ENCODE peak calls at places on chromosome 14, in eight cellular contexts. One of them, this sample, is unnamed. For H3K9me3, the result is how much of the 10 kb centered on the place peaks cover.

GRCh38 chr14:24081739-24082204 is 10.4 kb downstream of the CPNE6 start:
- DNase-seq in pancreas: no peak
- DNase-seq in A549: no peak
- DNase-seq in H9: no peak
- DNase-seq in mammary epithelial cell: no peak
- DNase-seq in HCT116: no peak
- DNase-seq in uterus: no peak
- DNase-seq in lower lobe of right lung: no peak
- DNase-seq in this sample: no peak

GRCh38 chr14:98606041-98606640 is 665.9 kb downstream of the BCL11B start:
- DNase-seq in pancreas: no peak
- DNase-seq in A549: no peak
- DNase-seq in H9: no peak
- DNase-seq in mammary epithelial cell: no peak
- DNase-seq in HCT116: no peak
- DNase-seq in uterus: no peak
- DNase-seq in lower lobe of right lung: no peak
- DNase-seq in this sample: no peak

GRCh38 chr14:32033516-32033915 is 43.6 kb upstream of the ARHGAP5 start:
- DNase-seq in pancreas: no peak
- DNase-seq in A549: no peak
- DNase-seq in H9: no peak
- DNase-seq in mammary epithelial cell: no peak
- DNase-seq in HCT116: no peak
- DNase-seq in uterus: no peak
- DNase-seq in lower lobe of right lung: no peak
- DNase-seq in this sample: no peak

GRCh38 chr14:78633747-78634146 is 463.6 kb downstream of the NRXN3 start:
- DNase-seq in pancreas: no peak
- DNase-seq in A549: no peak
- DNase-seq in H9: peak
- DNase-seq in mammary epithelial cell: no peak
- DNase-seq in HCT116: no peak
- DNase-seq in uterus: no peak
- DNase-seq in lower lobe of right lung: no peak
- DNase-seq in this sample: no peak

GRCh38 chr14:43539210-43539609 is 967.9 kb downstream of the FSCB start:
- DNase-seq in pancreas: no peak
- DNase-seq in A549: peak
- DNase-seq in H9: peak
- DNase-seq in mammary epithelial cell: no peak
- DNase-seq in HCT116: peak
- DNase-seq in uterus: no peak
- DNase-seq in lower lobe of right lung: no peak
- DNase-seq in this sample: peak

GRCh38 chr14:99356031-99356430 is 84.0 kb upstream of the BCL11B start:
- DNase-seq in pancreas: no peak
- DNase-seq in A549: no peak
- DNase-seq in H9: no peak
- DNase-seq in mammary epithelial cell: no peak
- DNase-seq in HCT116: no peak
- DNase-seq in uterus: no peak
- DNase-seq in lower lobe of right lung: no peak
- DNase-seq in this sample: no peak

GRCh38 chr14:45976001-45976400 is 675.6 kb downstream of the RPL10L start:
- DNase-seq in pancreas: no peak
- DNase-seq in A549: no peak
- DNase-seq in H9: no peak
- DNase-seq in mammary epithelial cell: peak
- DNase-seq in HCT116: no peak
- DNase-seq in uterus: no peak
- DNase-seq in lower lobe of right lung: no peak
- DNase-seq in this sample: no peak

GRCh38 chr14:64388533-64389243 is 535 bp downstream of the MTHFD1 start:
- DNase-seq in pancreas: no peak
- DNase-seq in A549: no peak
- DNase-seq in H9: no peak
- DNase-seq in mammary epithelial cell: peak
- DNase-seq in HCT116: no peak
- DNase-seq in uterus: peak
- DNase-seq in lower lobe of right lung: no peak
- DNase-seq in this sample: peak

GRCh38 chr14:103194256-103195045 is 71.2 kb downstream of the TNFAIP2 start:
- DNase-seq in pancreas: no peak
- DNase-seq in A549: peak
- DNase-seq in H9: no peak
- DNase-seq in mammary epithelial cell: peak
- DNase-seq in HCT116: no peak
- DNase-seq in uterus: peak
- DNase-seq in lower lobe of right lung: no peak
- DNase-seq in this sample: no peak

GRCh38 chr14:91317381-91318313 is 73.1 kb upstream of the GPR68 start:
- DNase-seq in pancreas: peak
- DNase-seq in A549: no peak
- DNase-seq in H9: no peak
- DNase-seq in mammary epithelial cell: peak
- DNase-seq in HCT116: no peak
- DNase-seq in uterus: peak
- DNase-seq in lower lobe of right lung: peak
- DNase-seq in this sample: peak

GRCh38 chr14:91985521-91986255 is 38.2 kb upstream of the FBLN5 start:
- DNase-seq in pancreas: no peak
- DNase-seq in A549: no peak
- DNase-seq in H9: no peak
- DNase-seq in mammary epithelial cell: no peak
- DNase-seq in HCT116: no peak
- DNase-seq in uterus: no peak
- DNase-seq in lower lobe of right lung: no peak
- DNase-seq in this sample: no peak

GRCh38 chr14:70032447-70032846 is 153.2 kb downstream of the SMOC1 start:
- DNase-seq in pancreas: no peak
- DNase-seq in A549: peak
- DNase-seq in H9: peak
- DNase-seq in mammary epithelial cell: no peak
- DNase-seq in HCT116: no peak
- DNase-seq in uterus: no peak
- DNase-seq in lower lobe of right lung: no peak
- DNase-seq in this sample: no peak

GRCh38 chr14:91140672-91141071 is 26.8 kb downstream of the DGLUCY start:
- DNase-seq in pancreas: no peak
- DNase-seq in A549: peak
- DNase-seq in H9: peak
- DNase-seq in mammary epithelial cell: peak
- DNase-seq in HCT116: peak
- DNase-seq in uterus: no peak
- DNase-seq in lower lobe of right lung: no peak
- DNase-seq in this sample: peak

GRCh38 chr14:61562321-61563161 is 132.8 kb upstream of the HIF1A start:
- DNase-seq in pancreas: no peak
- DNase-seq in A549: peak
- DNase-seq in H9: no peak
- DNase-seq in mammary epithelial cell: peak
- DNase-seq in HCT116: peak
- DNase-seq in uterus: no peak
- DNase-seq in lower lobe of right lung: no peak
- DNase-seq in this sample: peak

GRCh38 chr14:68786491-68787234 is 6.2 kb downstream of the ZFP36L1 start:
- DNase-seq in pancreas: no peak
- DNase-seq in A549: peak
- DNase-seq in H9: no peak
- DNase-seq in mammary epithelial cell: peak
- DNase-seq in HCT116: no peak
- DNase-seq in uterus: peak
- DNase-seq in lower lobe of right lung: no peak
- DNase-seq in this sample: no peak

GRCh38 chr14:70213721-70214282 is 25.1 kb upstream of the SLC8A3 start:
- DNase-seq in pancreas: no peak
- DNase-seq in A549: no peak
- DNase-seq in H9: no peak
- DNase-seq in mammary epithelial cell: no peak
- DNase-seq in HCT116: no peak
- DNase-seq in uterus: no peak
- DNase-seq in lower lobe of right lung: no peak
- DNase-seq in this sample: no peak

GRCh38 chr14:63478437-63478852 is 64.7 kb downstream of the PPP2R5E start:
- DNase-seq in pancreas: no peak
- DNase-seq in A549: no peak
- DNase-seq in H9: no peak
- DNase-seq in mammary epithelial cell: no peak
- DNase-seq in HCT116: no peak
- DNase-seq in uterus: no peak
- DNase-seq in lower lobe of right lung: no peak
- DNase-seq in this sample: no peak

GRCh38 chr14:97726661-97727060 is 929.5 kb downstream of the VRK1 start:
- DNase-seq in pancreas: no peak
- DNase-seq in A549: no peak
- DNase-seq in H9: no peak
- DNase-seq in mammary epithelial cell: no peak
- DNase-seq in HCT116: no peak
- DNase-seq in uterus: no peak
- DNase-seq in lower lobe of right lung: no peak
- DNase-seq in this sample: no peak

GRCh38 chr14:69643430-69644200 is 32.2 kb downstream of the SUSD6 start:
- DNase-seq in pancreas: peak
- DNase-seq in A549: peak
- DNase-seq in H9: no peak
- DNase-seq in mammary epithelial cell: peak
- DNase-seq in HCT116: peak
- DNase-seq in uterus: peak
- DNase-seq in lower lobe of right lung: peak
- DNase-seq in this sample: no peak

GRCh38 chr14:26856832-26857508 is 259.1 kb upstream of the NOVA1 start:
- DNase-seq in pancreas: no peak
- DNase-seq in A549: no peak
- DNase-seq in H9: no peak
- DNase-seq in mammary epithelial cell: no peak
- DNase-seq in HCT116: no peak
- DNase-seq in uterus: no peak
- DNase-seq in lower lobe of right lung: no peak
- DNase-seq in this sample: peak

GRCh38 chr14:79044894-79045624 is 874.9 kb downstream of the NRXN3 start:
- DNase-seq in pancreas: no peak
- DNase-seq in A549: peak
- DNase-seq in H9: peak
- DNase-seq in mammary epithelial cell: peak
- DNase-seq in HCT116: no peak
- DNase-seq in uterus: peak
- DNase-seq in lower lobe of right lung: no peak
- DNase-seq in this sample: no peak

DNA sequence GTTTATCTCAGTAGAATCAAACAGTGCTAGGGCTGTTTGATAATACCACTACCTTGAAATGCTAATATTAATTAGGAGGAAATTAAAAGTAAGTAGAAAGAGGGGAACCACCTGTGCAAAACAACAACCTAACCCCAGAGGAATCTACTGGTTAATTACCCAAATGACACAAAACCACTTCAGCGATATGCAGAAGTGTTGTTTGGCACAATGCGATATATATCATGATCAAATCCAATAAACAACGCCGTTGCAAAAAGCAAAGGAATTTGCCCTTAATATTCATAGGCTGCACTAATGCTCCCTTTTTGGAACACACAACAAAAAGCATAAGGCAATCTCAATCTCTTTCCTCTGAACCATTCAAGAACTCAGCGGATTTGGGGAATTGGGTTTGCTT is 1.6 kb downstream of the MAP4K5 start:
- DNase-seq in pancreas: no peak
- DNase-seq in A549: no peak
- DNase-seq in H9: no peak
- DNase-seq in mammary epithelial cell: peak
- DNase-seq in HCT116: no peak
- DNase-seq in uterus: no peak
- DNase-seq in lower lobe of right lung: no peak
- DNase-seq in this sample: no peak
- H3K27ac ChIP-seq in pancreas: no peak
- H3K27ac ChIP-seq in A549: peak
- H3K27ac ChIP-seq in H9: no peak
- H3K27ac ChIP-seq in mammary epithelial cell: peak
- H3K27ac ChIP-seq in HCT116: no peak
- H3K27ac ChIP-seq in uterus: peak
- H3K27ac ChIP-seq in lower lobe of right lung: no peak
- H3K27ac ChIP-seq in this sample: no peak

GRCh38 chr14:93536945-93537344 is 106.2 kb downstream of the UNC79 start:
- DNase-seq in pancreas: no peak
- DNase-seq in A549: peak
- DNase-seq in H9: peak
- DNase-seq in mammary epithelial cell: peak
- DNase-seq in HCT116: peak
- DNase-seq in uterus: no peak
- DNase-seq in lower lobe of right lung: no peak
- DNase-seq in this sample: no peak
- TF ChIP-seq CTCF in pancreas: no peak
- TF ChIP-seq CTCF in A549: no peak
- TF ChIP-seq CTCF in H9: peak
- TF ChIP-seq CTCF in mammary epithelial cell: no peak
- TF ChIP-seq CTCF in HCT116: peak
- TF ChIP-seq CTCF in uterus: no peak
- TF ChIP-seq CTCF in lower lobe of right lung: no peak
- TF ChIP-seq CTCF in this sample: no peak

DNA sequence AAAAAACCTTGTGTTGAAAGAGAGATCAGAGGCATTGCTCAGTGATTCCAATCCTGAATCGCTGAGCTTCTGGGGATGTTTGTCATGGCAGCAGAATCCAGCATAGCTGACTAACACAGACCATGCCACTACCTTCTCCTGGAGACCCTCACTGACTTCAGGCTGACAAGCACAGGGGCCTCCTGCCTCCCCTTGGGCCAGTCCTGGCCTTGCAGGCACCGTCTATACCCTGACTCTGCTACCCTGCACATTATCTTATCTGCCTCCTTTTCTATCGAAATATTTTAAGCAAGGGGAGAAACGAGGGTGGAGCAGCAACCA is 139.8 kb downstream of the KIF26A start:
- DNase-seq in pancreas: no peak
- DNase-seq in A549: no peak
- DNase-seq in H9: peak
- DNase-seq in mammary epithelial cell: no peak
- DNase-seq in HCT116: no peak
- DNase-seq in uterus: no peak
- DNase-seq in lower lobe of right lung: no peak
- DNase-seq in this sample: no peak
- H3K9me3 ChIP-seq in pancreas: under half
- H3K9me3 ChIP-seq in A549: under half
- H3K9me3 ChIP-seq in H9: under half
- H3K9me3 ChIP-seq in mammary epithelial cell: under half
- H3K9me3 ChIP-seq in HCT116: under half
- H3K9me3 ChIP-seq in uterus: under half
- H3K9me3 ChIP-seq in lower lobe of right lung: under half
- H3K9me3 ChIP-seq in this sample: under half

DNA sequence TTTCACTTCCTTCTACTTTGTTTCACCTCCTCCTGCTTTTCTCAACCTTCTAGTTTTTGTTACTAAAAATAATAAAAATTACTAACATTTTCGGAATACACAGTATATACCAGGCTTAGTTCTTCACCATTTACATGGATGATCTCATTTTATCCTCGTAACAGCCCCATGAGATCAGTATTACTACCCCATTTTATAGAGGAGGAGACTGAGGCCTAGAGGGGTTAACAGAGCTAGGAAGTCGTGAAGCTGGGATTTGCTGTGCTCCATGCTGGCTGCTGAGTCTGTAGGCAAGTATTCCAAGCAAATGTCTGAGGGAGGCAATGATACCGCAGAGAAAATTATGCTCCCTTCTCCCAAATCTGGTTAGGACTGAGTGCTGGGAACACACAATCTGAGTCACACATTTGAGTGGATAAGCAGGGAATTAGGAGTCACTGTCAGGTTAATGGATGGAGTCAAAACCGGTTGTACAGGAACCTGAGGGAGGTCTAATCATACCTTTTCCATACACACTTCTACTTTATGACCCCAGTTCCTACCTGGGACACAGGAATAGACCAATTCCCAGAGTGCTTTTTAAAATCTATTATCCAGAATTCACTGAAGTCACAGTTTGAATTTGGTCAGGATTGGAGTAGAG is 51.1 kb downstream of the ZFYVE26 start:
- DNase-seq in pancreas: no peak
- DNase-seq in A549: no peak
- DNase-seq in H9: no peak
- DNase-seq in mammary epithelial cell: peak
- DNase-seq in HCT116: no peak
- DNase-seq in uterus: no peak
- DNase-seq in lower lobe of right lung: no peak
- DNase-seq in this sample: no peak
- H3K27ac ChIP-seq in pancreas: no peak
- H3K27ac ChIP-seq in A549: no peak
- H3K27ac ChIP-seq in H9: no peak
- H3K27ac ChIP-seq in mammary epithelial cell: no peak
- H3K27ac ChIP-seq in HCT116: no peak
- H3K27ac ChIP-seq in uterus: no peak
- H3K27ac ChIP-seq in lower lobe of right lung: no peak
- H3K27ac ChIP-seq in this sample: no peak

This sample was measured in cardiac muscle cell.